ENCODE peak calls at places on chromosome X, in five cellular contexts. L is COLO829, S is NCI-H446, O is upper lobe of left lung, D is ecto neural progenitor cell. E is an unnamed sample.

GRCh38 chrX:149528381-149528780 is 12.4 kb upstream of the EOLA1 start:
- DNase-seq in L (no peak), S (no peak), O (no peak), D (no peak), E (no peak)

GRCh38 chrX:14936561-14936960 is 63.3 kb downstream of the MOSPD2 start:
- DNase-seq in L (peak), S (no peak), O (no peak), D (no peak), E (no peak)

GRCh38 chrX:72685810-72686465 is 28.2 kb downstream of the PHKA1 start:
- DNase-seq in L (no peak), S (no peak), O (no peak), D (no peak), E (no peak)

GRCh38 chrX:8179653-8180052 is 8.6 kb upstream of the VCX2 start:
- DNase-seq in L (no peak), S (no peak), O (no peak), D (no peak), E (no peak)

GRCh38 chrX:134622813-134623185 is 35.5 kb downstream of the PLAC1 start:
- DNase-seq in L (peak), S (no peak), O (no peak), D (no peak), E (no peak)

GRCh38 chrX:14529288-14529989 is at the start of gene GLRA2:
- DNase-seq in L (peak), S (no peak), O (no peak), D (peak), E (no peak)

GRCh38 chrX:103773445-103773844 is 3.2 kb upstream of the PLP1 start:
- DNase-seq in L (no peak), S (no peak), O (no peak), D (no peak), E (no peak)

GRCh38 chrX:107450823-107451509 is 1.5 kb downstream of the FRMPD3 start:
- DNase-seq in L (no peak), S (peak), O (no peak), D (peak), E (no peak)

GRCh38 chrX:109533631-109534030 is 3.0 kb upstream of the NXT2 start:
- DNase-seq in L (no peak), S (peak), O (no peak), D (no peak), E (no peak)

GRCh38 chrX:12080265-12080664 is 58.0 kb upstream of the FRMPD4 start:
- DNase-seq in L (peak), S (peak), O (no peak), D (no peak), E (no peak)

GRCh38 chrX:31209005-31209612 is 137.3 kb upstream of the FTHL17 start:
- DNase-seq in L (no peak), S (no peak), O (no peak), D (no peak), E (no peak)

GRCh38 chrX:15751160-15751819 is 13.2 kb downstream of the CA5B start:
- DNase-seq in L (peak), S (no peak), O (no peak), D (no peak), E (no peak)

GRCh38 chrX:110418857-110419249 is 60.2 kb downstream of the RTL9 start:
- DNase-seq in L (no peak), S (peak), O (no peak), D (no peak), E (no peak)

GRCh38 chrX:39992300-39992699 is 105.5 kb downstream of the BCOR start:
- DNase-seq in L (no peak), S (no peak), O (no peak), D (no peak), E (no peak)

GRCh38 chrX:137891431-137891830 is 325.5 kb downstream of the ZIC3 start:
- DNase-seq in L (no peak), S (no peak), O (no peak), D (no peak), E (no peak)

GRCh38 chrX:16487620-16488380 is 162.2 kb upstream of the S100G start:
- DNase-seq in L (no peak), S (no peak), O (no peak), D (no peak), E (no peak)

GRCh38 chrX:107710617-107711391 is 64.8 kb downstream of the TSC22D3 start:
- DNase-seq in L (peak), S (no peak), O (no peak), D (no peak), E (no peak)

E was measured in Right ventricle myocardium inferior.